ENCODE peak calls at places on chromosome 3, in five cellular contexts. One of them, this sample, is unnamed.

GRCh38 chr3:142319094-142319493 is 93.7 kb upstream of the GK5 start:
- DNase-seq in dorsolateral prefrontal cortex: no peak
- DNase-seq in ascending aorta: no peak
- DNase-seq in endothelial cell: no peak
- DNase-seq in MM.1S: no peak
- DNase-seq in this sample: no peak

GRCh38 chr3:120798346-120798745 is 55.8 kb downstream of the GTF2E1 start:
- DNase-seq in ascending aorta: no peak
- DNase-seq in dorsolateral prefrontal cortex: no peak
- DNase-seq in endothelial cell: no peak
- DNase-seq in MM.1S: no peak
- DNase-seq in this sample: no peak

GRCh38 chr3:138186803-138187295 is 252 bp upstream of the ARMC8 start:
- DNase-seq in endothelial cell: peak; percentile 84
- DNase-seq in MM.1S: peak; percentile 92
- DNase-seq in ascending aorta: peak; percentile 58
- DNase-seq in dorsolateral prefrontal cortex: peak; percentile 91
- DNase-seq in this sample: peak; percentile 96

GRCh38 chr3:68876112-68876713 is 56.1 kb downstream of the TAFA4 start:
- DNase-seq in endothelial cell: peak; percentile 36
- DNase-seq in ascending aorta: no peak
- DNase-seq in dorsolateral prefrontal cortex: no peak
- DNase-seq in MM.1S: peak; percentile 74
- DNase-seq in this sample: peak; percentile 26

GRCh38 chr3:113132571-113132996 is 78.8 kb upstream of the BOC start:
- DNase-seq in dorsolateral prefrontal cortex: no peak
- DNase-seq in MM.1S: no peak
- DNase-seq in ascending aorta: no peak
- DNase-seq in endothelial cell: no peak
- DNase-seq in this sample: no peak

GRCh38 chr3:161859870-161860450 is 363.4 kb downstream of the OTOL1 start:
- DNase-seq in endothelial cell: no peak
- DNase-seq in MM.1S: no peak
- DNase-seq in ascending aorta: no peak
- DNase-seq in dorsolateral prefrontal cortex: no peak
- DNase-seq in this sample: no peak

GRCh38 chr3:159766563-159767185 is 222.0 kb upstream of the IL12A start:
- DNase-seq in endothelial cell: peak; percentile 37
- DNase-seq in dorsolateral prefrontal cortex: no peak
- DNase-seq in ascending aorta: no peak
- DNase-seq in MM.1S: peak; percentile 26
- DNase-seq in this sample: no peak

GRCh38 chr3:14915636-14916222 is 31.7 kb upstream of the NR2C2 start:
- DNase-seq in dorsolateral prefrontal cortex: no peak
- DNase-seq in MM.1S: no peak
- DNase-seq in ascending aorta: no peak
- DNase-seq in endothelial cell: no peak
- DNase-seq in this sample: peak; percentile 49

GRCh38 chr3:71563827-71564226 is 19.7 kb downstream of the FOXP1 start:
- DNase-seq in MM.1S: peak; percentile 92
- DNase-seq in endothelial cell: no peak
- DNase-seq in ascending aorta: no peak
- DNase-seq in dorsolateral prefrontal cortex: no peak
- DNase-seq in this sample: no peak

GRCh38 chr3:197216169-197216860 is 82.1 kb downstream of the DLG1 start:
- DNase-seq in MM.1S: no peak
- DNase-seq in dorsolateral prefrontal cortex: no peak
- DNase-seq in endothelial cell: no peak
- DNase-seq in ascending aorta: no peak
- DNase-seq in this sample: no peak

GRCh38 chr3:8505621-8506020 is 4.0 kb downstream of the LMCD1 start:
- DNase-seq in ascending aorta: no peak
- DNase-seq in MM.1S: no peak
- DNase-seq in endothelial cell: no peak
- DNase-seq in dorsolateral prefrontal cortex: no peak
- DNase-seq in this sample: no peak

GRCh38 chr3:50372349-50372748 is 13.0 kb upstream of the TMEM115 start:
- DNase-seq in endothelial cell: no peak
- DNase-seq in dorsolateral prefrontal cortex: no peak
- DNase-seq in ascending aorta: no peak
- DNase-seq in MM.1S: no peak
- DNase-seq in this sample: no peak
- TF ChIP-seq CTCF in endothelial cell: no peak
- TF ChIP-seq CTCF in dorsolateral prefrontal cortex: no peak
- TF ChIP-seq CTCF in ascending aorta: no peak
- TF ChIP-seq CTCF in MM.1S: no peak
- TF ChIP-seq CTCF in this sample: no peak

DNA sequence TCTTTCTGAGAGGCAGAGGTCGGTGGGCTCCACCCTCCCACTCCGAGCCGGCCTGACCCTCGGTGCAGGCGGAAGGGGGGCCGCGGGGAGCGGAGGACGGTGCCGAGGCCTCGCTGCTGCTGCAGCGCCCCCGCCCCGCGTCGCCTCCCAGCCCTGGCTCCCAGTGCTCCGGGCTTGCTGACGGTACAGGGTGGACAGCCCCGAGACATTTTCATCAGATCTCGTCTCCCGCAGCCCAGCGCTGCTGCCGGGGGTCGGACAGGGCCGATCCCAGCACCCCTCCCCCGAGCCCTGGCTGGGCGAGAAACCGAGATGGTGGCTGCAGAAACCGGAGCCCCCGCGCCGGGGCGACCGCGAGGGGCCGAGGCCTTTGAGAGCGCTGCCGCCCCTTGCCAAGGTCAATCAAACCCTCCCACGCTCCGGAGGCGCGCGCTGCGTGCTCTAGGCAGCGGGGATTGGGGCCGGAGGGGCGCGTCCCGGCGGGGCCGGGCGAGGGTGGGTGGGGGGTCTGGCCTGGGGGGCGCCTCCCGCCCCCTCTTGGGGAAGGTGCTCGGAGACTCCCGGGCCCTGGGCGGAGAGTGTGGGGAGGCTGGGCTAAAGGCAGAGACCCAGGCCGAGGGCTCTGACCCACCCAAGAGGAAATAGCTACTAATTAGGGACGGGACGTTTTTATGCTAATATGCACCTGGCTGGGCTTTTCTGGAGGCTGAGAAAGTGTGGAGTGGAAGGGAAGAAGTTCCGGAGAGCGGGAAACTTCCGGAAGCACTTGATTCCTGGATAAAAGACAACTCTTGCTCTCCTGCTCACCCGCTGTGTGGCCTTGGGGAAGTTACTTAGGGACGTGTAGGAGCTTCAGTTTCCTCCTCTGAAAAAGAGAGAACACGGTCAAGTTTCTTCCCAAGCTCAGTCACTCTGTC is 42.7 kb downstream of the EPHB3 start:
- DNase-seq in ascending aorta: no peak
- DNase-seq in dorsolateral prefrontal cortex: no peak
- DNase-seq in MM.1S: no peak
- DNase-seq in endothelial cell: peak; percentile 38
- DNase-seq in this sample: peak; percentile 35
- TF ChIP-seq CTCF in ascending aorta: no peak
- TF ChIP-seq CTCF in dorsolateral prefrontal cortex: no peak
- TF ChIP-seq CTCF in MM.1S: no peak
- TF ChIP-seq CTCF in endothelial cell: no peak
- TF ChIP-seq CTCF in this sample: no peak

DNA sequence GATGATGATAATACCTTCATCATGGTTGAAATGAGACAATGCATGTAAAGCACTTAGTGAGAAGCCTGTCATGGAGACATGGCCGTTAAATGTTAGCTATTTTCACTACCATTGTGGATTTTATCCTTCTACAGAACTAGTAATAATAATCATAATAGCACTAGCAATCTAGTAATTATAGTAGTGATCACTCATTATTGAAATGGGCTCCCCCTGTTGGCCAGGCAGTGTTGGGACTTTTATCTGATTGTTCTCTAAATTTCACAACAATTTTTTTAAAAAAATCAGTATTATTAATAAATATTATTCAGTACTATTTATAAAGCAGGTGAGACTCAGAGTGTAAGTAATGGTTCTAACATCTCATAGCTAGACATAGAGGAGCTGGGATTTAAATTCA is 396.3 kb downstream of the IL5RA start:
- DNase-seq in endothelial cell: no peak
- DNase-seq in ascending aorta: no peak
- DNase-seq in dorsolateral prefrontal cortex: no peak
- DNase-seq in MM.1S: no peak
- DNase-seq in this sample: no peak
- TF ChIP-seq CTCF in endothelial cell: no peak
- TF ChIP-seq CTCF in ascending aorta: no peak
- TF ChIP-seq CTCF in dorsolateral prefrontal cortex: no peak
- TF ChIP-seq CTCF in MM.1S: peak; percentile 18
- TF ChIP-seq CTCF in this sample: peak; percentile 13

GRCh38 chr3:143348486-143349327 is 229.1 kb downstream of the CHST2 start:
- DNase-seq in MM.1S: peak; percentile 30
- DNase-seq in ascending aorta: no peak
- DNase-seq in dorsolateral prefrontal cortex: no peak
- DNase-seq in endothelial cell: no peak
- DNase-seq in this sample: no peak
- TF ChIP-seq CTCF in MM.1S: no peak
- TF ChIP-seq CTCF in ascending aorta: no peak
- TF ChIP-seq CTCF in dorsolateral prefrontal cortex: no peak
- TF ChIP-seq CTCF in endothelial cell: no peak
- TF ChIP-seq CTCF in this sample: no peak

DNA sequence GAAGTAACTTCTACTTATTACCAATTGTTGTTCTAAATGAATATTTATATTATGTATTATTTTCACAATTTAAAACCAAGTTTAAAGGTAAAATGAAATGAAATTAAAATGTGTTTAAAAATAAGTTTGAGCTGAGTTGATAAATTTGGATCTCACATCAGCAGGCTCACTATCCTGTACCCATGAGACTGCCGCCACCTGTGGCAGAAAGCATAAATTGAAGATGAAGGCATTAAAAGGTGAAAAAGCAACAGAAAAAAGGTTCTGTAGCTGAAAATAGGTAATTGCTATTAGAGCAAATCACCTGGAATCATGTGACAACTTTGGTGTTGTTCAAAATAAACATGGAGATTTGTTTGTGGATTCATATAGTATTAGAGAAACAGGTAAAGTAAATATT is 133.0 kb upstream of the CADM2 start:
- DNase-seq in MM.1S: no peak
- DNase-seq in endothelial cell: no peak
- DNase-seq in ascending aorta: no peak
- DNase-seq in dorsolateral prefrontal cortex: no peak
- DNase-seq in this sample: no peak
- TF ChIP-seq CTCF in MM.1S: no peak
- TF ChIP-seq CTCF in endothelial cell: no peak
- TF ChIP-seq CTCF in ascending aorta: no peak
- TF ChIP-seq CTCF in dorsolateral prefrontal cortex: no peak
- TF ChIP-seq CTCF in this sample: no peak

GRCh38 chr3:61572879-61573278 is 11.5 kb downstream of the PTPRG start:
- DNase-seq in MM.1S: no peak
- DNase-seq in dorsolateral prefrontal cortex: no peak
- DNase-seq in endothelial cell: no peak
- DNase-seq in ascending aorta: no peak
- DNase-seq in this sample: no peak

GRCh38 chr3:61569856-61570255 is 8.5 kb downstream of the PTPRG start:
- DNase-seq in dorsolateral prefrontal cortex: no peak
- DNase-seq in endothelial cell: no peak
- DNase-seq in MM.1S: no peak
- DNase-seq in ascending aorta: no peak
- DNase-seq in this sample: no peak

GRCh38 chr3:61571516-61572336 is 10.4 kb downstream of the PTPRG start:
- DNase-seq in endothelial cell: no peak
- DNase-seq in dorsolateral prefrontal cortex: no peak
- DNase-seq in MM.1S: no peak
- DNase-seq in ascending aorta: no peak
- DNase-seq in this sample: no peak

GRCh38 chr3:61573441-61573840 is 12.1 kb downstream of the PTPRG start:
- DNase-seq in ascending aorta: no peak
- DNase-seq in MM.1S: no peak
- DNase-seq in dorsolateral prefrontal cortex: no peak
- DNase-seq in endothelial cell: no peak
- DNase-seq in this sample: no peak

DNA sequence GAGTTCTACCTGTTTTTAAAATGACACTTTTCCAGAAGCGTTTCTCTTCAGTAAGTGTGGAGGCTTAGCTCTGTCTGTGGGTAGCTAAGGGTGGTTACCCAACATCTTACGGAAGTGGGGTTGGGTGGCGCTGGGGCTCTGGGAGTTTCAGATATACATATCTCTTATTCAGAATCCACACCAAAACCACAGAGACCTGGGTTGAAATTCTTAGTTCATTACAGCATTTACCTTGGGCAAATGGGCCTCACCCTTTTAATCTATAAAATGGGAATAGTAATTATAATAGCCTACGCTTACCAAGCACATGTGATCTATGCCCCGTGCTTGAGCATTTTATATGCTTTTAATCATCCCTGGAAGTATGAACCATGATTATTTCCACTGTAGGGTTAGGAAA is 9.4 kb downstream of the PTPRG start:
- DNase-seq in MM.1S: peak; percentile 48
- DNase-seq in dorsolateral prefrontal cortex: no peak
- DNase-seq in ascending aorta: no peak
- DNase-seq in endothelial cell: no peak
- DNase-seq in this sample: no peak
- TF ChIP-seq CTCF in MM.1S: no peak
- TF ChIP-seq CTCF in dorsolateral prefrontal cortex: no peak
- TF ChIP-seq CTCF in ascending aorta: no peak
- TF ChIP-seq CTCF in endothelial cell: no peak
- TF ChIP-seq CTCF in this sample: no peak

DNA sequence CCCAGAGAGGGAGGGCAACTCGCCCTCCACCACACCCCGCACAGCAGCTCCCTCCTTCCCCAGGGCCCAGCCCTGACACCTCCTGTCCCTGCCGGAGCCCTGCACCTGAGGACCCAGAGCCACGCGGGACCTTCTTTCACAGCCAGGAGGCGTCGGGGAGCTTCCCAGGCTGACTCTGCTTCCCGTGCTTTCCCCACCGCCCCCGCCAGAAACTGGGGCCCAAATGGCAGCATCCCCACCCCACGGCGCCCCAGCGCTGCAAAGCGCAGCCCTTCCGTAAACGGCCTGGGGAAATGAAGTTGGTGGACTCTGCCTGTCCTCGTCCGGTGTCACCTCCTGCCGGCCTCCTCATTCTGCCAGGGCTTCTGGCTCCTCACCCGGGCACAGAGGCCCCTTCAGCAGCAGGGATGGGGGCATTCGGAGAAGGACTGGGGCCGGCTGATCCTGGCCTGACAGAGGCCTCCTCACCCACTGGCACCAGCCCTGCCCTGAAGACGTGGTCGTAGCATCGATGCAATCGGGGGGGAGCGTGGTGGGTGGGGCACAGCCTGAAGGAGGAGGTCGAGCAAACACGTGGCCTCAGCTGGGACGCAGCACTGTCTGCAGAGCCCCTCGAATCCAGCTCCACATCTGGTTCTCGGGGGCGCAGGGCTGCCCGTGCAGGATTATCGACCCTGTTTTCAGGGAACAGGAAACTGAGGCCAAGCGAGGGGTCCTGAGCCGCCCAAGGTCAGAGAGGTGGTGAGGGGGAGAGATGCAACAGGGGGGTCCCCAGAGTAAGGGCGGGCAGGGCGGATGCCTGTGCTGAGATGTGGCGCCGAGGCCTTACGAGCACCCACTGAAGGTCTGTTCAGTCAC is 235.4 kb downstream of the XXYLT1 start:
- DNase-seq in ascending aorta: no peak
- DNase-seq in endothelial cell: peak; percentile 26
- DNase-seq in dorsolateral prefrontal cortex: no peak
- DNase-seq in MM.1S: no peak
- DNase-seq in this sample: peak; percentile 46
- TF ChIP-seq CTCF in ascending aorta: no peak
- TF ChIP-seq CTCF in endothelial cell: no peak
- TF ChIP-seq CTCF in dorsolateral prefrontal cortex: no peak
- TF ChIP-seq CTCF in MM.1S: no peak
- TF ChIP-seq CTCF in this sample: no peak